ENCODE peak calls at places on chromosomes 16 and 17, in four cellular contexts. L is GM12878, B is SK-N-SH, Q is K562. P is an unnamed sample.

GRCh38 chr16:55232822-55233221 is 91.2 kb upstream of the IRX6 start:
- DNase-seq in L (no peak), B (no peak), Q (no peak), P (no peak)

GRCh38 chr17:43389022-43389947 is 9.5 kb upstream of the ARL4D start:
- DNase-seq in L (no peak), B (peak), Q (peak), P (peak)

GRCh38 chr16:64621616-64622015 is 500.2 kb downstream of the CDH11 start:
- DNase-seq in L (no peak), B (no peak), Q (no peak), P (no peak)

GRCh38 chr16:82846806-82847205 is 220.0 kb downstream of the CDH13 start:
- DNase-seq in L (no peak), B (no peak), Q (no peak), P (no peak)

GRCh38 chr16:73232555-73233422 is 184.9 kb upstream of the ZFHX3 start:
- DNase-seq in L (no peak), B (peak), Q (no peak), P (no peak)

GRCh38 chr16:85800321-85800669 is 800 bp downstream of the COX4I1 start:
- DNase-seq in L (no peak), B (no peak), Q (peak), P (no peak)

GRCh38 chr16:68590201-68590994 is 51.3 kb downstream of the ZFP90 start:
- DNase-seq in L (no peak), B (peak), Q (peak), P (peak)

GRCh38 chr17:15919466-15919865 is 25.5 kb upstream of the ADORA2B start:
- DNase-seq in L (no peak), B (no peak), Q (no peak), P (peak)

GRCh38 chr16:30394603-30395154 is 541 bp upstream of the ZNF48 start:
- DNase-seq in L (no peak), B (no peak), Q (peak), P (no peak)

GRCh38 chr17:28899212-28899815 is 1.8 kb upstream of the FLOT2 start:
- DNase-seq in L (no peak), B (no peak), Q (no peak), P (no peak)

GRCh38 chr17:57953703-57954420 is 1.4 kb downstream of the CUEDC1 start:
- DNase-seq in L (no peak), B (no peak), Q (no peak), P (no peak)

GRCh38 chr16:81523387-81524115 is 78.9 kb downstream of the CMIP start:
- DNase-seq in L (no peak), B (no peak), Q (no peak), P (no peak)

GRCh38 chr17:40095356-40095943 is 4.9 kb downstream of the NR1D1 start:
- DNase-seq in L (no peak), B (no peak), Q (no peak), P (no peak)

GRCh38 chr17:64118452-64118979 is 11.4 kb downstream of the ERN1 start:
- DNase-seq in L (no peak), B (no peak), Q (peak), P (no peak)

GRCh38 chr17:61591930-61592329 is 911 bp upstream of the NACA2 start:
- DNase-seq in L (no peak), B (no peak), Q (no peak), P (no peak)

GRCh38 chr17:61595418-61595817 is 4.4 kb upstream of the NACA2 start:
- DNase-seq in L (no peak), B (no peak), Q (no peak), P (no peak)

GRCh38 chr17:61594294-61594825 is 3.3 kb upstream of the NACA2 start:
- DNase-seq in L (no peak), B (no peak), Q (no peak), P (no peak)

GRCh38 chr17:61591018-61591417 is at the start of gene NACA2:
- DNase-seq in L (no peak), B (no peak), Q (no peak), P (no peak)

GRCh38 chr17:61593404-61593803 is 2.4 kb upstream of the NACA2 start:
- DNase-seq in L (no peak), B (no peak), Q (no peak), P (no peak)
- TF ChIP-seq USF1 in L (no peak), B (no peak), Q (no peak), P (no peak)

DNA sequence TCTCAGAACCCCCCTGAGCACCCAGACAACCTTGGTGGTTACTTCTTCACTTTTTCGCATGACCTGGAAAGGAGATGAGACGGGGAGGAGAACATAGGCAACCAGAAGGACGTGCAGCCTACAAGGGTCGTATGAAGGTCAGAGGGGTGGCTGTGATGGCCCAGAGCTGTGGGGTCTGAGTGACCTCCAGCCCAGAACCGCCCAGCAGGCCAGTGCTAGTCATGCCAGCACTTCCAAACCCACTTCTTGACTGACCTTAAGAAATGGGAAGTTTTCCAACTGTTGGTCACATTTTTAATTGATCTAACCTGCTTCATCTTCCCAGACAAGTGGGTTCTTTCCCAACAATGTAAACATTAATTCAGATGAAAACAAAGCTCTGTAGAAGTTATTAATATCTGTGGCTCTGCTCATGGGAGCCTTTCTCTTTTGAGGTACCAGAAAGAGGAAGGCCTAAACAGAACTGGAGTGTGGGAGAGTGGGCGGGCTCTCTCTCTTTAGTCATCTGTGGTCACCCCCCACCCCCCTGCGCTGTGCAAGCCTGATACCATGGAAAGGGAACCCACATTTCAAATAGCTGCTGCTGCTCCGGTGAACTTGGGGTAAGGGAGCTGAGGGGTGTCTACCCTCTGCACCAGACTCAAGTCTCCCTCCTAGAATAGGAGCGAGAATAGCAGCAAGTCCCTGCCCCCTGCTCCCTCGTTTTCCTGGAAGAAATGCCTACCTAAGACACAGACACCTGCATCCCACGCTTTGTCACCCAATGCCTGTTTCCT is 101.6 kb downstream of the RAB11FIP4 start:
- DNase-seq in L (peak), B (no peak), Q (peak), P (no peak)
- TF ChIP-seq USF1 in L (no peak), B (no peak), Q (no peak), P (no peak)

DNA sequence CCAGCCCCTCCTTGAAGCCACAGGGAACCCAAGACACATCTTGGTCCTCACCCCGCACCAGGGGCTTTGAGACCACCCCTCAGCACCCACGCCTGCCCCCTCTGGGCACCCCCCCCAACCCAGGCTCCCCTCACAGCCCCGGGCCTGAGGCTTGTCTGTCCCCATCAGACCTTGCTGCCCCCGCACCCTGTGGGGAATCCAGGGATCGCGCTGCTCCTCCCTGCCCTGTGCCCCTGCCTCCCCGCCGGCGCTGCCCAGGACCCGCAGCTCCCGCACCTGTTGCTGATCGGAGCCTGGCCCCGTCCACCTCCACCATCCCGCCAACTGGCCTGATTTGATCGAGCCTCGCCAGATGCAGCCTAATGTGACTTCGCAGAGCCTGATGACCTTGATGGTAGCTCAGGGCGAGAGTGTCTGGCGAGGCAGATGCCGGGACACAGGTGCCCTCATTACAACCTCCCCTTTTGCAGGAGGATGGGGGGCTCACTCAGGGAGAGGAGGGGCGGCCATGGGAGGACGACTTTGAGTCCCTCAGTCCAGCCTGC is 29.0 kb downstream of the SLC25A10 start:
- DNase-seq in L (no peak), B (no peak), Q (no peak), P (no peak)
- TF ChIP-seq USF1 in L (no peak), B (no peak), Q (no peak), P (no peak)

GRCh38 chr17:9484789-9485188 is 90.8 kb downstream of the STX8 start:
- DNase-seq in L (no peak), B (no peak), Q (no peak), P (no peak)
- TF ChIP-seq USF1 in L (no peak), B (no peak), Q (no peak), P (no peak)

DNA sequence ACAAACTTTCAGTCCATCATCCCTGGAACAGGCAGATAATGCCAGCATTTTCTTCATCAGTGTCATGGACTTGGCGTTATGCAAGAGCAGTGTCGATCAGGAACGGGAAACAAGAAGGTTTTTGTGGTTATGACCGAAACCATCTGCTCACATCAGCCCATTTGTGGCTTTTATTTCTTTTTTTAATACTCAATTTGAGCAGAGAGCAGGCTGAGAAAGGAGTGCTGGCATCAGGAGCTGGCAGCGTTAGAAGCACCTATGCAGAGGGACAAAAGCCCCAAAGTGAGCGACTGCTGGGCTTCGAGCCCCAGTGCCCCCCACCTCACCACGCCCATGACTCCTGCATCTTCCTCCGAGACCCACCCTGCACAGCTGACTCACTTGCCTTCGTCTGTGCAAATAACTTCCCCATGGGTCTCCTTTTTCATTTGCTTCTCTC is 16.2 kb upstream of the CD300E start:
- DNase-seq in L (peak), B (no peak), Q (no peak), P (no peak)
- TF ChIP-seq USF1 in L (no peak), B (no peak), Q (no peak), P (no peak)

GRCh38 chr17:82942166-82943130 is 102.6 kb upstream of the ZNF750 start:
- DNase-seq in L (no peak), B (no peak), Q (no peak), P (peak)
- TF ChIP-seq USF1 in L (no peak), B (no peak), Q (no peak), P (no peak)

GRCh38 chr17:81576621-81577277 is 24.6 kb upstream of the FAAP100 start:
- DNase-seq in L (no peak), B (no peak), Q (no peak), P (no peak)
- TF ChIP-seq USF1 in L (no peak), B (no peak), Q (no peak), P (no peak)

GRCh38 chr16:88385112-88385594 is 2.4 kb downstream of the ZNF469 start:
- DNase-seq in L (no peak), B (peak), Q (no peak), P (no peak)

GRCh38 chr16:88381820-88382451 is 823 bp upstream of the ZNF469 start:
- DNase-seq in L (no peak), B (no peak), Q (no peak), P (peak)

GRCh38 chr16:88384222-88385111 is 1.7 kb downstream of the ZNF469 start:
- DNase-seq in L (no peak), B (peak), Q (no peak), P (no peak)

GRCh38 chr16:88382491-88383400 is at the start of gene ZNF469:
- DNase-seq in L (no peak), B (peak), Q (no peak), P (peak)

GRCh38 chr16:88383401-88384221 is 852 bp downstream of the ZNF469 start:
- DNase-seq in L (no peak), B (peak), Q (no peak), P (peak)
- TF ChIP-seq USF1 in L (no peak), B (no peak), Q (no peak), P (no peak)

DNA sequence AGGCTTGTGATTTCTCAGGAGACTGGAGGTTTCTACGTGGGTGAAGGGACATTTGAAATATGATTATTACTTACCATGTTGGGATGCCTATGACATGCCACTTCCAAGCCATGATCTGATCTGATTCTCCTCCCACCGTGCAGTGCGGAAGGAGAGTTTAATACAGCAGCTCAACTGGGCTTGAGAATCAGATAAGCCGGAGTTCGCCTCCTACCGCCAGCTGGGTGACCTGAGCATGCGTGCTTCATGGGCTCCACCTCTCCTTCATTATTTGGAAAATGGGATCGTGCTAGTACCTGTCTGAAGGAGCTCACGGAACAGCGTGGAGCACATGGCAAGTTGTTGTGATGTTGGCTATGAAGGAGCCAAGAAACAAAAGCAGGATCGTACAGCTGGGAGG is 12.4 kb upstream of the TIMP2 start:
- DNase-seq in L (no peak), B (no peak), Q (peak), P (no peak)
- TF ChIP-seq USF1 in L (no peak), B (no peak), Q (no peak), P (no peak)